ENCODE peak calls at places on chromosomes 12 and 14, in eight cellular contexts. B is aorta; D is NCI-H460; X is Kasumi-1; M is PC-3; C is psoas muscle; V is stimulated activated CD8-positive, alpha-beta memory T cell treated with anti-CD3 and anti-CD28 coated beads, Interleukin-4, amount 100 ng/mL, for 24 hours; W is NCI-H1105. Q is an unnamed sample.

GRCh38 chr14:104574536-104574935 is 5.0 kb upstream of the C14orf180 start:
- DNase-seq in D (no peak), V (no peak), X (no peak), B (no peak), M (no peak), C (no peak), W (no peak), Q (no peak)

GRCh38 chr12:40622246-40622838 is 69.9 kb upstream of the CNTN1 start:
- DNase-seq in X (peak; percentile 28), C (peak; percentile 30), W (peak; percentile 58), B (peak; percentile 54), M (peak; percentile 74), D (peak; percentile 67), V (no peak), Q (no peak)

GRCh38 chr12:123150273-123150803 is 552 bp downstream of the PITPNM2 start:
- DNase-seq in D (no peak), B (peak; percentile 64), M (peak; percentile 20), V (no peak), W (no peak), X (no peak), C (peak; percentile 64), Q (no peak)

GRCh38 chr14:101604935-101605767 is 43.9 kb downstream of the DIO3 start:
- DNase-seq in X (no peak), C (no peak), V (no peak), M (no peak), D (no peak), W (no peak), B (no peak), Q (no peak)

GRCh38 chr12:93094988-93095737 is 166.1 kb upstream of the EEA1 start:
- DNase-seq in M (no peak), C (no peak), V (no peak), D (no peak), X (no peak), W (no peak), B (no peak), Q (peak; percentile 18)

GRCh38 chr12:11836964-11837286 is 187.5 kb downstream of the ETV6 start:
- DNase-seq in B (no peak), W (no peak), X (no peak), M (no peak), V (no peak), C (no peak), D (no peak), Q (no peak)

GRCh38 chr14:64948612-64949210 is 6.2 kb upstream of the GPX2 start:
- DNase-seq in M (no peak), W (no peak), D (no peak), V (no peak), C (no peak), B (no peak), X (no peak), Q (no peak)

GRCh38 chr12:107917912-107918800 is 143.7 kb downstream of the ASCL4 start:
- DNase-seq in B (no peak), M (peak; percentile 67), W (peak; percentile 38), V (no peak), C (no peak), D (peak; percentile 18), X (peak; percentile 12), Q (peak; percentile 5)

GRCh38 chr12:3152892-3153291 is 75.7 kb downstream of the TSPAN9 start:
- DNase-seq in W (no peak), B (no peak), X (no peak), C (no peak), D (no peak), M (no peak), V (no peak), Q (no peak)

GRCh38 chr14:54396183-54396492 is 669 bp upstream of the CDKN3 start:
- DNase-seq in B (no peak), W (no peak), X (no peak), V (no peak), D (no peak), M (peak; percentile 24), C (no peak), Q (peak; percentile 14)

GRCh38 chr12:113127791-113128199 is 7.8 kb downstream of the RASAL1 start:
- DNase-seq in B (no peak), M (no peak), V (no peak), W (no peak), X (no peak), D (no peak), C (no peak), Q (no peak)

GRCh38 chr12:72272731-72273498 is 745 bp downstream of the TRHDE start:
- DNase-seq in V (no peak), D (no peak), M (peak; percentile 21), X (no peak), C (no peak), W (no peak), B (peak; percentile 40), Q (no peak)

GRCh38 chr12:26697217-26697616 is 135.8 kb downstream of the ITPR2 start:
- DNase-seq in B (no peak), M (no peak), W (no peak), C (no peak), D (no peak), V (no peak), X (no peak), Q (no peak)

GRCh38 chr12:69497308-69498026 is 27.3 kb downstream of the FRS2 start:
- DNase-seq in B (no peak), C (no peak), D (no peak), X (peak; percentile 4), V (no peak), W (no peak), M (no peak), Q (no peak)

GRCh38 chr12:38776657-38777056 is 128.7 kb downstream of the CPNE8 start:
- DNase-seq in W (no peak), C (no peak), B (no peak), M (peak; percentile 8), V (no peak), D (peak; percentile 16), X (no peak), Q (no peak)

GRCh38 chr14:67695394-67695949 is at the start of gene RDH11:
- DNase-seq in M (peak; percentile 95), D (peak; percentile 91), B (peak; percentile 91), V (peak; percentile 65), X (peak; percentile 97), C (peak; percentile 82), W (peak; percentile 93), Q (peak; percentile 51)

GRCh38 chr12:80412343-80412953 is 31.6 kb upstream of the PTPRQ start:
- DNase-seq in D (peak; percentile 50), M (peak; percentile 72), B (no peak), V (no peak), X (peak; percentile 60), W (peak; percentile 63), C (no peak), Q (peak; percentile 14)

GRCh38 chr12:121801601-121802484 is 2.0 kb upstream of the SETD1B start:
- DNase-seq in M (peak; percentile 27), V (no peak), B (no peak), C (no peak), D (no peak), W (peak; percentile 73), X (no peak), Q (no peak)

GRCh38 chr12:60059180-60059579 is 463.4 kb downstream of the SLC16A7 start:
- DNase-seq in W (no peak), X (no peak), B (no peak), C (no peak), D (no peak), V (no peak), M (peak; percentile 14), Q (no peak)

GRCh38 chr14:103550451-103551337 is 11.8 kb downstream of the BAG5 start:
- DNase-seq in M (no peak), B (peak; percentile 59), X (no peak), D (no peak), V (no peak), W (no peak), C (peak; percentile 58), Q (no peak)

GRCh38 chr12:65823481-65824313 is 586 bp upstream of the HMGA2 start:
- DNase-seq in W (peak; percentile 54), C (peak; percentile 25), M (peak; percentile 72), B (peak; percentile 54), V (no peak), X (peak; percentile 54), D (no peak), Q (no peak)

GRCh38 chr12:13744566-13744965 is 236.8 kb downstream of the GRIN2B start:
- DNase-seq in W (no peak), B (no peak), X (no peak), D (no peak), V (no peak), C (no peak), M (no peak), Q (no peak)

GRCh38 chr14:92352158-92352985 is 29.4 kb downstream of the SLC24A4 start:
- DNase-seq in V (no peak), D (peak; percentile 4), B (no peak), M (peak; percentile 23), X (peak; percentile 49), W (no peak), C (no peak), Q (peak; percentile 11)

GRCh38 chr12:124457287-124458219 is 109.9 kb downstream of the NCOR2 start:
- DNase-seq in X (peak; percentile 93), V (no peak), D (no peak), B (peak; percentile 92), W (no peak), M (no peak), C (peak; percentile 82), Q (peak; percentile 81)

GRCh38 chr12:109763201-109763841 is 49.7 kb downstream of the FAM222A start:
- DNase-seq in X (peak; percentile 79), V (no peak), D (peak; percentile 34), B (peak; percentile 37), C (no peak), M (peak; percentile 88), W (no peak), Q (peak; percentile 48)

GRCh38 chr12:51822956-51823355 is 25.6 kb downstream of the FIGNL2 start:
- DNase-seq in M (no peak), X (no peak), V (no peak), W (no peak), C (no peak), B (no peak), D (no peak), Q (no peak)

GRCh38 chr14:37579250-37579649 is 15.8 kb downstream of the FOXA1 start:
- DNase-seq in B (no peak), M (no peak), W (no peak), C (no peak), D (no peak), X (no peak), V (no peak), Q (no peak)

GRCh38 chr12:27332407-27333310 is at the start of gene BMAL2:
- DNase-seq in M (peak; percentile 79), X (peak; percentile 34), B (peak; percentile 69), C (peak; percentile 35), W (peak; percentile 57), V (peak; percentile 15), D (no peak), Q (peak; percentile 22)

GRCh38 chr12:131352296-131352900 is 358.5 kb upstream of the SFSWAP start:
- DNase-seq in M (no peak), B (no peak), C (no peak), D (no peak), V (no peak), W (no peak), X (no peak), Q (no peak)

GRCh38 chr12:113973109-113973904 is 7.2 kb upstream of the RBM19 start:
- DNase-seq in X (peak; percentile 27), W (no peak), V (no peak), C (no peak), B (no peak), M (no peak), D (no peak), Q (no peak)

GRCh38 chr12:102954143-102954542 is 3.3 kb upstream of the ASCL1 start:
- DNase-seq in W (no peak), B (no peak), V (no peak), M (no peak), C (no peak), X (no peak), D (no peak), Q (no peak)

GRCh38 chr12:74365178-74365964 is 172.3 kb upstream of the ATXN7L3B start:
- DNase-seq in V (no peak), M (peak; percentile 71), C (no peak), B (no peak), W (peak; percentile 28), X (no peak), D (peak; percentile 25), Q (no peak)

GRCh38 chr12:41745593-41745992 is 399.1 kb downstream of the GXYLT1 start:
- DNase-seq in B (no peak), C (no peak), X (no peak), W (no peak), D (no peak), V (no peak), M (no peak), Q (no peak)

GRCh38 chr12:31876568-31877424 is 82.4 kb upstream of the RESF1 start:
- DNase-seq in V (no peak), B (peak; percentile 72), D (no peak), M (no peak), C (no peak), X (peak; percentile 97), W (no peak), Q (no peak)

Q was measured in HL-60.